ENCODE peak calls at places on chromosomes 12 and 14, in five cellular contexts. S is HCT116, O is GM12878, F is K562, P is HepG2. X is an unnamed sample.

GRCh38 chr14:58272589-58273372 is 25.6 kb upstream of the ARID4A start:
- DNase-seq in S (no peak), O (no peak), F (peak), P (peak), X (no peak)

GRCh38 chr12:22653790-22654189 is 28.8 kb downstream of the ETNK1 start:
- DNase-seq in S (no peak), O (no peak), F (no peak), P (no peak), X (no peak)

GRCh38 chr12:48389409-48389808 is 38.7 kb upstream of the ZNF641 start:
- DNase-seq in S (no peak), O (no peak), F (no peak), P (no peak), X (no peak)

GRCh38 chr14:24283796-24284460 is 12.5 kb upstream of the RABGGTA start:
- DNase-seq in S (no peak), O (no peak), F (no peak), P (no peak), X (no peak)

GRCh38 chr14:76473381-76474263 is 97.7 kb downstream of the ESRRB start:
- DNase-seq in S (no peak), O (no peak), F (no peak), P (no peak), X (no peak)

GRCh38 chr14:63933701-63934100 is 80.9 kb downstream of the SYNE2 start:
- DNase-seq in S (no peak), O (no peak), F (no peak), P (no peak), X (no peak)

GRCh38 chr12:94145231-94145979 is 3.0 kb upstream of the PLXNC1 start:
- DNase-seq in S (peak), O (no peak), F (peak), P (no peak), X (no peak)

GRCh38 chr14:99123208-99123870 is 148.7 kb downstream of the BCL11B start:
- DNase-seq in S (no peak), O (no peak), F (no peak), P (no peak), X (no peak)

GRCh38 chr14:57189070-57189469 is 79.6 kb downstream of the EXOC5 start:
- DNase-seq in S (peak), O (no peak), F (no peak), P (peak), X (no peak)

DNA sequence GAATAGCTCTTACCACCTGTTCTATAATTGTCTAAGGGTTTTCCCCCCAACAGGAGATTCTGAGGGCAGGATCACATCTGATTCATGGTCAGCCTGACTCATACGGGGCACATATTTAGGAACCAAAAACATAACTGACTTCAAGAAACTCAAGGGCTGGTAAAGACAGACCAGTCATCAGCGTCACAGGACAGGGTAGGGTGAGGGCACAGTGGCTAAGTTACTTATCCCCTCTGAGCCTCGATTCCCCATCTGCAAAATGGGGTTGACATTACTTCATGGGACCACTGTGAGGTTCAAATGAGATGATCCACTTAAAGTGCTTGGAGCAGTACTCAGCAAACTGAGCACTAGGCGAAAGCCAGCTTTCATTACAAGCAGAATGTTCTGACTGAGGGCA is 606 bp downstream of the CINP start:
- DNase-seq in S (no peak), O (peak), F (no peak), P (no peak), X (no peak)
- TF ChIP-seq SRF in S (no peak), O (no peak), F (no peak), P (no peak), X (no peak)

GRCh38 chr12:120917748-120918147 is 13.6 kb upstream of the SPPL3 start:
- DNase-seq in S (no peak), O (no peak), F (no peak), P (no peak), X (no peak)

GRCh38 chr12:120920178-120920577 is 16.0 kb upstream of the SPPL3 start:
- DNase-seq in S (no peak), O (no peak), F (no peak), P (no peak), X (no peak)

GRCh38 chr12:120922279-120922678 is 18.1 kb upstream of the SPPL3 start:
- DNase-seq in S (no peak), O (no peak), F (no peak), P (no peak), X (no peak)

GRCh38 chr12:120914794-120915193 is 10.6 kb upstream of the SPPL3 start:
- DNase-seq in S (no peak), O (no peak), F (no peak), P (no peak), X (no peak)

GRCh38 chr12:120916561-120916960 is 12.4 kb upstream of the SPPL3 start:
- DNase-seq in S (no peak), O (no peak), F (no peak), P (no peak), X (no peak)
- TF ChIP-seq SRF in S (no peak), O (no peak), F (no peak), P (no peak), X (no peak)

DNA sequence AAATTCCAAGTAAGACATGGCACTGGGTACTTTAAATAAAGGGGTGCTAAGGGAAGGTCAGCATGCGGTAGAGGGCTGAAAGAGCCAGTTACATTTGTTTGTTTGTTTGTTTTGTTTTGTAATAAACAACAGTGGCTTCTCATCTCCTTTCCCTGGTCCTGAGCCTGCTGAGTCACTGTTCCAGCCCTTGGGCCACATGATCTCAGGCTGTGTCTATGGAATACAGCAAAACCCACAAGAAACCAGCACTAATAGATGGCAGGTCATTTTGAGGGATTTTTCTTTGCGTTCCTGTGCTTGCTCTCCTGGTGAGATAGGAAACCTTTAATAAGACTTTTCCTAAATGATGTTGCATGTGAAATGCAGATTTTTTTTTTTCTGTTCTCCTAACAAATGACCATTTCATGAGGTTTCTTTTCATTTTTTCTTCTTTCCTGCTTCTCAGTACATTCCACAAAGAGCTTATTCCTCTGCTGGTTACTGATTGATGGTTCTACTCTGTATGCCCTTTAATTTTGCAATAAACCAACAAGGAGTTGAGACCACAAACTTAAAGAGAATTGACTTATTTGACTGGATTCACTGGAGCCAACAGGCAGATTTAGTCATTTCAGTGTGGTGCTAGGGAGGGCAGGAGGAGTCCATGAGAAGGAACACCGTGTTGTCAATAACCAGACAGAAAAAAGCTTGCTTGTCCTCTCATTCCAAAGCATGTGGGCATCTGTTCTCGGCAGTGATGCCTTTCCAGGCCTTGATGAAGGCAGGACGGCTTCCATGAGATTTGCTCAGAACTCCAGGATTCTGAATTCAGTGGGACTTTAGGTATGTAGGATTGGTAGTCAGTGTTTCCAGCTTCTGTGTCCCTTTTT is 459.2 kb downstream of the RAD51B start:
- DNase-seq in S (peak), O (no peak), F (peak), P (peak), X (no peak)
- TF ChIP-seq SRF in S (no peak), O (no peak), F (no peak), P (no peak), X (no peak)

DNA sequence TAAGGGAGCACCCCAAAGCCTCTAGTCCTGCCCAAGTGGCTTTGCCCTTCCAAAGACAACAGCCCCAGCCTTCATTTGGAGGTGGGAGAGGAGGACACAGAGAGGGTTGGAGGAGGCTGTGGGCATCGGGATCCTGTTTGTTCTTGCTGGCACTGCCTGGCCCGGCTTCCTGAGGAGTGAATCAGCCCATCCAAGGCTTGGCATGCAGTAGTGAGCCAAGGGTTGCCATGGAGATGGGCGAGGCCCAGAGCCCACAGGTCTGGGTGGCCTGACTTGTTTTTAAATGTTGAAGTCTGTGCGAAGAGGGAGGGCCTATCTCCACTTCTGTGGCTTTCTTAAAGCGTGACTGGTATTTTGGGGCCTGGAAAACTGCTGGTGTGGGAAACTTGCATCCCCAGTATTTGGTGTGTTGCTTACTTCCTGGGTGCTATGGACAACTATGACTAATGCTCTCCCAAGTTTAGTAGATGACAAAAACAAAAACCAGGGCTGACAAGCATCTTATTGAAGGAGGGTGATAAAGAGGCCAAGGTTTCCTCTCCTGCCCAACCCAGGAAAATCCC is 15.8 kb downstream of the CD9 start:
- DNase-seq in S (peak), O (no peak), F (no peak), P (no peak), X (no peak)
- TF ChIP-seq SRF in S (no peak), O (no peak), F (no peak), P (no peak), X (no peak)

DNA sequence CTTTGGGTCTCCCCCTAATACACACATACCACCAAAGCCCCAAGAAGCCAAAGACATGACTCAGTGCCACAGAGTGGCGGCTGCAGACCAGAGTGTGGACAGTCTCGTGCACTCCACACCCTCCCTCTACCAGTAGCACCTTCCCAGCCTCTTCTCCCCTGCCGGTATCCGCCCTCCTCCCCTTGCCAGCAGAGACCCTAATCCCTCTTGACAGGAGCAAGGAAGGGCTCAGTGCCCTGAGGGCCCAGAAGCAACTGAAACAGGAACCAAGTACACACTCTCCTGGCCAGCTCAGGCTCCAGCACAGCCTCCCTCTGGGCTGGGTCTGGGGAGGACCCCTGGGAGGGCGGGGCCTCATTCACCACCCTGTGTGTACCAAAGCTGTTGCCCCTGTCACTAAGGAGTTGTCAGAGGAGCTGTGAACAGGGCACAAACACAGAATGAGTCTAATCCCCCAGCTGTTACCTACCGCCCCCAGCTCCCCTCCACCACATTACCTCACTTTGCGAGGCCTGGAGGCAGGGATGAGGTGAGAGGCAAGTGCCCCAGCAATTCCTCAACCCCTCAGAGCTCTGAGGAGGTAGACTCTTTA is 8.2 kb downstream of the SPRYD3 start:
- DNase-seq in S (no peak), O (no peak), F (no peak), P (no peak), X (no peak)
- TF ChIP-seq SRF in S (no peak), O (no peak), F (no peak), P (no peak), X (no peak)

GRCh38 chr12:92297932-92298681 is 152.5 kb upstream of the BTG1 start:
- DNase-seq in S (no peak), O (no peak), F (no peak), P (no peak), X (no peak)
- TF ChIP-seq SRF in S (no peak), O (no peak), F (no peak), P (no peak), X (no peak)

DNA sequence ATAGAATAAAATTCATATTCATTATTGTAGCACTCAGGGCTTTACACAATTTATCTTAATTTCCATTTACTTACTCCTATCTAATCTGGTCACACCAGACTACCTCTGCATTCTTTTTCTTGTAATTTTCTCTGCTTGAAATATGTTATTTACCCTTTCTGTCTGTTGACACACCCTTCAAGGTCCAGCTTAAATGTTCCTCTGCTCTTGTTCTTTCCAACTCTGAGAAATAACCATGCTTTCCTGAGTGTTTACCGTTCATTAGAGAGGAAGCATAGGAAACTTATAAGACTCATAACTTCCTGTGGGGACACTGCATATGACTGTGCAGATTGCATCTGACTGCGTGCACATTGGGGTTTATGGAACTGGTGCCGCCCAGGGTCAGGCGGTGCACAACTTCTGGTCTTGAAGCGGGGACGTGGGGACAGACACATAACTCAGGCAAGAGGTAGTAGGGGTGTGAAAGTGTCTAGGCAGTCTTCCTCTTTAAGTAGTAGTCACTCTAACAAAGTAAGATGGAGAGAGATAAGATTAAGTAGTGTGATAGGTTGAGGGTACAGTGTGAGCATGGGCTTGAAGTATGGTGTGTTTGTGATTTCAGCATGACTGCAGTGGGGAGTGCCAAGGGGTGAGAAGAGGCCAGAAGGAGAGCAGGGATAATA is 42.6 kb upstream of the FOXJ2 start:
- DNase-seq in S (no peak), O (no peak), F (peak), P (no peak), X (no peak)
- TF ChIP-seq SRF in S (no peak), O (no peak), F (no peak), P (no peak), X (no peak)

GRCh38 chr14:32408018-32408417 is 78.9 kb downstream of the AKAP6 start:
- DNase-seq in S (no peak), O (no peak), F (no peak), P (no peak), X (no peak)
- TF ChIP-seq SRF in S (no peak), O (no peak), F (no peak), P (no peak), X (no peak)

GRCh38 chr14:31564194-31564593 is 3.0 kb downstream of the NUBPL start:
- DNase-seq in S (no peak), O (no peak), F (no peak), P (no peak), X (no peak)

GRCh38 chr14:31561155-31561846 is at the start of gene NUBPL:
- DNase-seq in S (peak), O (peak), F (peak), P (peak), X (peak)

GRCh38 chr14:31556191-31556590 is 5.0 kb upstream of the NUBPL start:
- DNase-seq in S (no peak), O (no peak), F (no peak), P (no peak), X (no peak)

GRCh38 chr14:31560759-31561154 is 447 bp upstream of the NUBPL start:
- DNase-seq in S (peak), O (no peak), F (peak), P (peak), X (no peak)

GRCh38 chr14:31559939-31560338 is 1.3 kb upstream of the NUBPL start:
- DNase-seq in S (no peak), O (no peak), F (no peak), P (no peak), X (no peak)
- TF ChIP-seq SRF in S (no peak), O (no peak), F (no peak), P (no peak), X (no peak)

DNA sequence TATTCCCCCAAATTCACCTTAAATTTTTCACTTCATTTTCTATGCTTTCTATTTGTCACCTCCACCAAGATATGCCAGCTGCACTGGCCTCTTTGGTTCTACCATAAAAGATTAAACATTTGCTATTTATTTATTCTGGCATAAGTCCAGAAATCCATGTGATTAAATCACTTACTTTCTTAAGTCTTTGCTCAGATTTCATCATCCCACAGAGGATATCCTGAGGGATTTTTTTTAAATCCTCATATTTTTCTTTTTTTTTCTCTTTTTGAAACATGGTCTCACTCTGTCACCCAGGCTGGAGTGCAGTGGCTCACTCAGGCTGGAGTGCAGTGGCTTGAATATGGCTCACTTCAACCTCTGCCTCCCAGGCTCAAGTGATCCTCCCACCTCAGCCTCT is 645.5 kb upstream of the ATXN7L3B start:
- DNase-seq in S (no peak), O (no peak), F (no peak), P (no peak), X (no peak)
- TF ChIP-seq SRF in S (no peak), O (no peak), F (no peak), P (no peak), X (no peak)